ENCODE peak calls at places on chromosomes 6 and 20, in six cellular contexts. One of them, this sample, is unnamed. For H3K4me1 and H3K27me3, the result is how much of the 10 kb centered on the place peaks cover.

GRCh38 chr6:136761227-136761922 is 30.9 kb downstream of the MAP3K5 start:
- DNase-seq in ovary: no peak
- DNase-seq in adrenal gland: no peak
- DNase-seq in CD8-positive, alpha-beta T cell: no peak
- DNase-seq in pancreas: no peak
- DNase-seq in transverse colon: no peak
- DNase-seq in this sample: no peak

GRCh38 chr6:144737998-144738397 is 452.9 kb downstream of the UTRN start:
- DNase-seq in adrenal gland: no peak
- DNase-seq in CD8-positive, alpha-beta T cell: no peak
- DNase-seq in ovary: no peak
- DNase-seq in pancreas: no peak
- DNase-seq in transverse colon: no peak
- DNase-seq in this sample: no peak

GRCh38 chr6:102298066-102298465 is 904.6 kb downstream of the GRIK2 start:
- DNase-seq in transverse colon: no peak
- DNase-seq in pancreas: no peak
- DNase-seq in adrenal gland: no peak
- DNase-seq in CD8-positive, alpha-beta T cell: no peak
- DNase-seq in ovary: no peak
- DNase-seq in this sample: no peak

GRCh38 chr20:53937929-53938367 is 132.4 kb downstream of the BCAS1 start:
- DNase-seq in adrenal gland: no peak
- DNase-seq in CD8-positive, alpha-beta T cell: no peak
- DNase-seq in ovary: no peak
- DNase-seq in pancreas: no peak
- DNase-seq in transverse colon: no peak
- DNase-seq in this sample: no peak

GRCh38 chr6:142531727-142532126 is 229.9 kb downstream of the ADGRG6 start:
- DNase-seq in adrenal gland: no peak
- DNase-seq in CD8-positive, alpha-beta T cell: no peak
- DNase-seq in pancreas: no peak
- DNase-seq in ovary: no peak
- DNase-seq in transverse colon: no peak
- DNase-seq in this sample: no peak

GRCh38 chr6:94813806-94814205 is 763.5 kb upstream of the MANEA start:
- DNase-seq in transverse colon: no peak
- DNase-seq in CD8-positive, alpha-beta T cell: no peak
- DNase-seq in ovary: no peak
- DNase-seq in pancreas: no peak
- DNase-seq in adrenal gland: no peak
- DNase-seq in this sample: no peak

GRCh38 chr20:36752582-36752981 is 6.7 kb upstream of the NDRG3 start:
- DNase-seq in transverse colon: no peak
- DNase-seq in adrenal gland: no peak
- DNase-seq in pancreas: peak
- DNase-seq in ovary: no peak
- DNase-seq in CD8-positive, alpha-beta T cell: no peak
- DNase-seq in this sample: no peak

GRCh38 chr6:97097068-97098047 is 172.8 kb downstream of the KLHL32 start:
- DNase-seq in pancreas: no peak
- DNase-seq in adrenal gland: no peak
- DNase-seq in CD8-positive, alpha-beta T cell: no peak
- DNase-seq in transverse colon: no peak
- DNase-seq in ovary: no peak
- DNase-seq in this sample: no peak

GRCh38 chr6:18405477-18406293 is 18.5 kb downstream of the RNF144B start:
- DNase-seq in ovary: no peak
- DNase-seq in adrenal gland: no peak
- DNase-seq in transverse colon: no peak
- DNase-seq in pancreas: no peak
- DNase-seq in CD8-positive, alpha-beta T cell: no peak
- DNase-seq in this sample: no peak

GRCh38 chr6:31386977-31387376 is 16.4 kb upstream of the MICA start:
- DNase-seq in transverse colon: no peak
- DNase-seq in CD8-positive, alpha-beta T cell: no peak
- DNase-seq in ovary: no peak
- DNase-seq in adrenal gland: no peak
- DNase-seq in pancreas: no peak
- DNase-seq in this sample: no peak

GRCh38 chr20:33666293-33667244 is at the start of gene ACTL10:
- DNase-seq in transverse colon: peak
- DNase-seq in pancreas: peak
- DNase-seq in CD8-positive, alpha-beta T cell: peak
- DNase-seq in adrenal gland: peak
- DNase-seq in ovary: peak
- DNase-seq in this sample: peak

GRCh38 chr20:45934046-45934586 is 367 bp upstream of the PCIF1 start:
- DNase-seq in ovary: no peak
- DNase-seq in adrenal gland: peak
- DNase-seq in transverse colon: peak
- DNase-seq in CD8-positive, alpha-beta T cell: peak
- DNase-seq in pancreas: peak
- DNase-seq in this sample: peak

GRCh38 chr6:14883921-14884320 is 361.9 kb upstream of the JARID2 start:
- DNase-seq in adrenal gland: no peak
- DNase-seq in CD8-positive, alpha-beta T cell: no peak
- DNase-seq in ovary: no peak
- DNase-seq in pancreas: no peak
- DNase-seq in transverse colon: no peak
- DNase-seq in this sample: no peak

GRCh38 chr6:2853766-2854393 is 12.2 kb upstream of the SERPINB1 start:
- DNase-seq in transverse colon: peak
- DNase-seq in pancreas: no peak
- DNase-seq in CD8-positive, alpha-beta T cell: no peak
- DNase-seq in adrenal gland: peak
- DNase-seq in ovary: no peak
- DNase-seq in this sample: no peak

GRCh38 chr6:27558028-27558724 is 85.3 kb upstream of the ZNF184 start:
- DNase-seq in adrenal gland: no peak
- DNase-seq in ovary: no peak
- DNase-seq in CD8-positive, alpha-beta T cell: no peak
- DNase-seq in transverse colon: no peak
- DNase-seq in pancreas: no peak
- DNase-seq in this sample: no peak

GRCh38 chr6:12545837-12546658 is 170.5 kb upstream of the PHACTR1 start:
- DNase-seq in ovary: no peak
- DNase-seq in CD8-positive, alpha-beta T cell: no peak
- DNase-seq in adrenal gland: no peak
- DNase-seq in pancreas: no peak
- DNase-seq in transverse colon: no peak
- DNase-seq in this sample: no peak

GRCh38 chr20:54208492-54209044 is 681 bp downstream of the PFDN4 start:
- DNase-seq in adrenal gland: no peak
- DNase-seq in ovary: no peak
- DNase-seq in transverse colon: no peak
- DNase-seq in CD8-positive, alpha-beta T cell: no peak
- DNase-seq in pancreas: no peak
- DNase-seq in this sample: no peak

GRCh38 chr6:134678436-134678889 is 271.4 kb downstream of the ALDH8A1 start:
- DNase-seq in pancreas: no peak
- DNase-seq in ovary: peak
- DNase-seq in transverse colon: peak
- DNase-seq in CD8-positive, alpha-beta T cell: no peak
- DNase-seq in adrenal gland: peak
- DNase-seq in this sample: no peak

GRCh38 chr6:33417127-33417902 is 592 bp downstream of the CUTA start:
- DNase-seq in transverse colon: no peak
- DNase-seq in CD8-positive, alpha-beta T cell: no peak
- DNase-seq in ovary: peak
- DNase-seq in adrenal gland: peak
- DNase-seq in pancreas: no peak
- DNase-seq in this sample: no peak

GRCh38 chr6:3426091-3426780 is 30.6 kb downstream of the SLC22A23 start:
- DNase-seq in CD8-positive, alpha-beta T cell: no peak
- DNase-seq in ovary: no peak
- DNase-seq in transverse colon: no peak
- DNase-seq in pancreas: no peak
- DNase-seq in adrenal gland: no peak
- DNase-seq in this sample: no peak

GRCh38 chr6:166242888-166243287 is 65.3 kb downstream of the PRR18 start:
- DNase-seq in adrenal gland: no peak
- DNase-seq in ovary: no peak
- DNase-seq in pancreas: no peak
- DNase-seq in CD8-positive, alpha-beta T cell: no peak
- DNase-seq in transverse colon: no peak
- DNase-seq in this sample: no peak

GRCh38 chr6:84282566-84282965 is 55.1 kb upstream of the CEP162 start:
- DNase-seq in transverse colon: no peak
- DNase-seq in adrenal gland: no peak
- DNase-seq in ovary: no peak
- DNase-seq in pancreas: no peak
- DNase-seq in CD8-positive, alpha-beta T cell: no peak
- DNase-seq in this sample: peak

GRCh38 chr6:161498881-161499280 is 225.0 kb upstream of the AGPAT4 start:
- DNase-seq in CD8-positive, alpha-beta T cell: no peak
- DNase-seq in ovary: no peak
- DNase-seq in pancreas: no peak
- DNase-seq in transverse colon: no peak
- DNase-seq in adrenal gland: no peak
- DNase-seq in this sample: no peak

GRCh38 chr6:127869772-127870404 is 31.0 kb downstream of the THEMIS start:
- DNase-seq in transverse colon: no peak
- DNase-seq in CD8-positive, alpha-beta T cell: no peak
- DNase-seq in adrenal gland: no peak
- DNase-seq in ovary: no peak
- DNase-seq in pancreas: no peak
- DNase-seq in this sample: no peak

GRCh38 chr6:2127484-2127911 is 117.9 kb downstream of the GMDS start:
- DNase-seq in transverse colon: peak
- DNase-seq in ovary: no peak
- DNase-seq in pancreas: no peak
- DNase-seq in CD8-positive, alpha-beta T cell: no peak
- DNase-seq in adrenal gland: peak
- DNase-seq in this sample: no peak

GRCh38 chr20:48818031-48818370 is 9.8 kb downstream of the PREX1 start:
- DNase-seq in CD8-positive, alpha-beta T cell: no peak
- DNase-seq in transverse colon: no peak
- DNase-seq in ovary: no peak
- DNase-seq in adrenal gland: no peak
- DNase-seq in pancreas: no peak
- DNase-seq in this sample: no peak

GRCh38 chr20:48818481-48818987 is 9.3 kb downstream of the PREX1 start:
- DNase-seq in transverse colon: peak
- DNase-seq in adrenal gland: no peak
- DNase-seq in ovary: no peak
- DNase-seq in CD8-positive, alpha-beta T cell: no peak
- DNase-seq in pancreas: no peak
- DNase-seq in this sample: no peak

GRCh38 chr20:48819089-48819488 is 8.7 kb downstream of the PREX1 start:
- DNase-seq in transverse colon: no peak
- DNase-seq in pancreas: no peak
- DNase-seq in ovary: no peak
- DNase-seq in CD8-positive, alpha-beta T cell: no peak
- DNase-seq in adrenal gland: no peak
- DNase-seq in this sample: no peak

GRCh38 chr20:48816282-48816860 is 11.4 kb downstream of the PREX1 start:
- DNase-seq in ovary: no peak
- DNase-seq in transverse colon: no peak
- DNase-seq in adrenal gland: peak
- DNase-seq in CD8-positive, alpha-beta T cell: no peak
- DNase-seq in pancreas: no peak
- DNase-seq in this sample: no peak

GRCh38 chr20:48817367-48818030 is 10.3 kb downstream of the PREX1 start:
- DNase-seq in transverse colon: no peak
- DNase-seq in pancreas: no peak
- DNase-seq in adrenal gland: peak
- DNase-seq in ovary: no peak
- DNase-seq in CD8-positive, alpha-beta T cell: no peak
- DNase-seq in this sample: no peak
- H3K4me1 ChIP-seq in transverse colon: under half
- H3K4me1 ChIP-seq in pancreas: under half
- H3K4me1 ChIP-seq in adrenal gland: under half
- H3K4me1 ChIP-seq in ovary: under half
- H3K4me1 ChIP-seq in CD8-positive, alpha-beta T cell: half or more
- H3K4me1 ChIP-seq in this sample: under half

DNA sequence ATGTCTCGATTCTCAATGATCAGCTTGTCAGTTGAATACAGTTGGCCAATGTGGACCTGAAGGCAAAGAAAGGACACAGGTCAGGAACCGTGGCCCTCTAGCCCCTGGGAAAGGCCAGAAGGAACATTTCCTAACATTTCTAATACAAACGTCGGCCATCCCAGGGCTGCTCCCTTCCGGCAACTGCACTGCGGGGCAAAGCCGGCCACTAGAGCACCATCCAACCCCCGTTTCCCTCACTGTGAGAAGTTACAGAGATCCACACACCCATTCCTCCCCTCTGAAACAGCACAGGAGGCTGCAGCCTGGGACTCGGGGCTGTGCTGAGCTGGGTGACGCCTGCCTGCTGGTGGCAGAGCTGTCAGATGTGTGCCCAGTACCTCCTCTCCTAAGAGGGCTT is 24.3 kb downstream of the PPP1R3G start:
- DNase-seq in pancreas: no peak
- DNase-seq in CD8-positive, alpha-beta T cell: no peak
- DNase-seq in transverse colon: no peak
- DNase-seq in adrenal gland: no peak
- DNase-seq in ovary: no peak
- DNase-seq in this sample: no peak
- TF ChIP-seq CTCF in pancreas: no peak
- TF ChIP-seq CTCF in CD8-positive, alpha-beta T cell: no peak
- TF ChIP-seq CTCF in transverse colon: no peak
- TF ChIP-seq CTCF in adrenal gland: no peak
- TF ChIP-seq CTCF in ovary: no peak
- TF ChIP-seq CTCF in this sample: no peak

GRCh38 chr6:150037526-150038201 is 12.3 kb upstream of the RAET1L start:
- DNase-seq in adrenal gland: no peak
- DNase-seq in pancreas: no peak
- DNase-seq in CD8-positive, alpha-beta T cell: no peak
- DNase-seq in transverse colon: no peak
- DNase-seq in ovary: no peak
- DNase-seq in this sample: no peak

GRCh38 chr6:150043096-150043495 is 17.8 kb upstream of the RAET1L start:
- DNase-seq in CD8-positive, alpha-beta T cell: no peak
- DNase-seq in transverse colon: no peak
- DNase-seq in pancreas: no peak
- DNase-seq in adrenal gland: no peak
- DNase-seq in ovary: no peak
- DNase-seq in this sample: no peak

GRCh38 chr6:150036081-150036480 is 10.7 kb upstream of the RAET1L start:
- DNase-seq in ovary: no peak
- DNase-seq in adrenal gland: no peak
- DNase-seq in pancreas: no peak
- DNase-seq in CD8-positive, alpha-beta T cell: no peak
- DNase-seq in transverse colon: no peak
- DNase-seq in this sample: no peak

GRCh38 chr6:150033197-150033771 is 8.0 kb upstream of the RAET1L start:
- DNase-seq in pancreas: no peak
- DNase-seq in adrenal gland: no peak
- DNase-seq in CD8-positive, alpha-beta T cell: no peak
- DNase-seq in transverse colon: no peak
- DNase-seq in ovary: no peak
- DNase-seq in this sample: no peak

GRCh38 chr6:150038202-150038830 is 13.0 kb upstream of the RAET1L start:
- DNase-seq in transverse colon: no peak
- DNase-seq in adrenal gland: no peak
- DNase-seq in CD8-positive, alpha-beta T cell: no peak
- DNase-seq in pancreas: no peak
- DNase-seq in ovary: no peak
- DNase-seq in this sample: no peak
- H3K27me3 ChIP-seq in transverse colon: half or more
- H3K27me3 ChIP-seq in adrenal gland: under half
- H3K27me3 ChIP-seq in CD8-positive, alpha-beta T cell: under half
- H3K27me3 ChIP-seq in pancreas: under half
- H3K27me3 ChIP-seq in ovary: under half
- H3K27me3 ChIP-seq in this sample: under half

GRCh38 chr20:51525241-51526104 is 17.0 kb downstream of the NFATC2 start:
- DNase-seq in pancreas: no peak
- DNase-seq in ovary: no peak
- DNase-seq in transverse colon: peak
- DNase-seq in adrenal gland: peak
- DNase-seq in CD8-positive, alpha-beta T cell: no peak
- DNase-seq in this sample: no peak
- H3K4me1 ChIP-seq in pancreas: under half
- H3K4me1 ChIP-seq in ovary: under half
- H3K4me1 ChIP-seq in transverse colon: under half
- H3K4me1 ChIP-seq in adrenal gland: under half
- H3K4me1 ChIP-seq in CD8-positive, alpha-beta T cell: half or more
- H3K4me1 ChIP-seq in this sample: under half